ENCODE peak calls at places on chromosomes 13 and 19, in six cellular contexts. R, D, S, Y, B and H are unnamed samples.

GRCh38 chr19:10093295-10094186 is 7.4 kb downstream of the SHFL start:
- DNase-seq in B (no peak), Y (no peak), R (no peak), S (no peak), D (no peak), H (peak)

GRCh38 chr13:23678768-23679167 is 108.6 kb downstream of the TNFRSF19 start:
- DNase-seq in R (no peak), Y (no peak), D (no peak), S (no peak), B (no peak), H (no peak)

GRCh38 chr13:91375119-91375729 is 23.2 kb upstream of the GPC5 start:
- DNase-seq in D (no peak), R (peak), S (no peak), Y (peak), B (no peak), H (peak)

GRCh38 chr13:41915096-41915495 is 45.8 kb downstream of the VWA8 start:
- DNase-seq in S (no peak), B (no peak), Y (peak), R (peak), D (no peak), H (no peak)

GRCh38 chr19:55251296-55252081 is 7.3 kb downstream of the PPP6R1 start:
- DNase-seq in B (no peak), Y (peak), D (no peak), R (peak), S (no peak), H (no peak)

GRCh38 chr13:85236431-85236830 is 562.8 kb downstream of the SLITRK6 start:
- DNase-seq in Y (no peak), D (no peak), S (no peak), R (peak), B (no peak), H (no peak)

GRCh38 chr13:21322988-21323387 is 136.1 kb downstream of the ZDHHC20 start:
- DNase-seq in Y (no peak), B (no peak), D (no peak), S (no peak), R (no peak), H (no peak)

GRCh38 chr13:95067303-95067702 is 233.9 kb downstream of the ABCC4 start:
- DNase-seq in D (no peak), S (no peak), Y (peak), B (no peak), R (peak), H (no peak)

GRCh38 chr19:42198676-42199439 is 18.6 kb downstream of the DEDD2 start:
- DNase-seq in B (no peak), S (peak), R (no peak), Y (no peak), D (no peak), H (peak)

GRCh38 chr19:2173841-2174577 is 10.3 kb downstream of the DOT1L start:
- DNase-seq in B (no peak), Y (no peak), S (no peak), R (no peak), D (no peak), H (no peak)

GRCh38 chr13:76210262-76210661 is 574.1 kb downstream of the LMO7 start:
- DNase-seq in S (no peak), Y (peak), D (no peak), B (no peak), R (no peak), H (no peak)

GRCh38 chr19:3025516-3025890 is 3.6 kb downstream of the TLE2 start:
- DNase-seq in Y (no peak), S (no peak), B (no peak), R (no peak), D (no peak), H (no peak)

GRCh38 chr13:66751691-66752090 is 478.4 kb downstream of the PCDH9 start:
- DNase-seq in D (no peak), B (no peak), R (no peak), Y (peak), S (no peak), H (no peak)

GRCh38 chr19:49200238-49200862 is 42.8 kb downstream of the TRPM4 start:
- DNase-seq in R (no peak), Y (no peak), S (peak), B (no peak), D (no peak), H (peak)

GRCh38 chr13:28429685-28430290 is 65.1 kb downstream of the FLT1 start:
- DNase-seq in D (peak), B (no peak), S (peak), R (peak), Y (peak), H (peak)

GRCh38 chr19:50358483-50359431 is 6.7 kb downstream of the NAPSA start:
- DNase-seq in Y (no peak), S (no peak), R (peak), D (no peak), B (no peak), H (no peak)

GRCh38 chr13:72004975-72005374 is 138.0 kb upstream of the DACH1 start:
- DNase-seq in D (no peak), R (no peak), S (no peak), Y (no peak), B (peak), H (no peak)

GRCh38 chr13:42272115-42272756 is at the start of gene AKAP11:
- DNase-seq in B (no peak), D (no peak), R (peak), S (no peak), Y (peak), H (peak)

GRCh38 chr13:96003304-96003703 is 49.9 kb downstream of the UGGT2 start:
- DNase-seq in Y (peak), D (no peak), B (no peak), S (no peak), R (no peak), H (peak)

DNA sequence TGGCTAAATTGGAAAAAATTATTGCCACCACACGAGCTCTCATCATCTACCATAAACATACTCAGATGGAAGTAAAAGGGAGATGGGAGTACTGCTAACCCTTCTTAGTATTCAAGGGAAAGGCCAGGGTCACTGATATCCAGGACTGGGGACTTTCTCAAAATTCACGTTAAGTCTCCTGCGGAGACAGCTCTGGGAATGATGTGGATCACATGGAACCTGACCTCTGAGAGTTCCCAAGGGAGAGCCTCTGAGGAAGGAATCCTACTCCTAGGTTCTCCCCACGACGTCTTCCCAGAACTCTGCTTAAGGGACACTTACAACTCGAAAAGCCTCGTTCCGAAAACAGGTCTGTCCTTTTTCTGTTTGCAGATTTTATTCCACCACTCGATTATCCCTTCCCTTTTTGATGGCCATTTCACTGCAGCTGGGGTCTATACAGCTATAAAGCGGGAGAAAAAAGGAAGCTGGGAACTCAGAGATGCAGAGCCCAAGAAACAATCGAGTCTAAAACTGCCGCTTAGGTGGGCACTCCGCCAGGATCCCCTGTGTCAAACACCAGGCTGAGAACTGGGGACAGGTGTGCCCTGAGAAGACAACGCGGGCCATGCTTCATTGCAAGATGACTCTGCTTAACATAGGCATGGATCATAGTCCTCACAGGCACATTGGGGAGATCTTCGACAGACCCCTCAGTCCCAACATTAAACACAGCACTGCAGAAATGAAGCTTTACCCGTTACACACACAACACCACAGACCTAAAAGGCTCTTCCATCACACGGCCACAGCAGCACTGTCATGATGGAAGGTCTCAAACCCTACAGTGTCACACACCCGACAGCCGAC is 823 bp upstream of the ZNF567 start:
- DNase-seq in B (no peak), D (no peak), S (no peak), R (peak), Y (peak), H (peak)
- H3K23ac ChIP-seq in B (peak), D (no peak), S (no peak), R (peak), Y (no peak), H (no peak)

GRCh38 chr19:33767898-33768413 is 28.7 kb upstream of the KCTD15 start:
- DNase-seq in Y (peak), D (peak), R (peak), B (peak), S (peak), H (peak)
- H3K23ac ChIP-seq in Y (no peak), D (no peak), R (no peak), B (no peak), S (no peak), H (no peak)

GRCh38 chr19:9040131-9040530 is 29.9 kb upstream of the MUC16 start:
- DNase-seq in B (no peak), R (no peak), Y (no peak), D (no peak), S (no peak), H (no peak)

GRCh38 chr19:9037415-9038062 is 27.3 kb upstream of the MUC16 start:
- DNase-seq in B (no peak), D (no peak), Y (no peak), S (no peak), R (no peak), H (no peak)

GRCh38 chr19:9041023-9041422 is 30.8 kb upstream of the MUC16 start:
- DNase-seq in B (no peak), D (no peak), Y (no peak), S (no peak), R (no peak), H (no peak)

GRCh38 chr19:9043524-9043923 is 33.3 kb upstream of the MUC16 start:
- DNase-seq in S (no peak), B (no peak), R (no peak), D (no peak), Y (no peak), H (peak)

GRCh38 chr19:9039728-9040127 is 29.5 kb upstream of the MUC16 start:
- DNase-seq in S (no peak), D (no peak), Y (no peak), B (no peak), R (no peak), H (no peak)
- H3K23ac ChIP-seq in S (no peak), D (no peak), Y (no peak), B (no peak), R (no peak), H (no peak)

GRCh38 chr19:23262892-23263291 is 12.7 kb upstream of the ZNF724 start:
- DNase-seq in D (no peak), S (no peak), Y (no peak), B (no peak), R (no peak), H (no peak)
- H3K23ac ChIP-seq in D (no peak), S (no peak), Y (no peak), B (no peak), R (no peak), H (no peak)

DNA sequence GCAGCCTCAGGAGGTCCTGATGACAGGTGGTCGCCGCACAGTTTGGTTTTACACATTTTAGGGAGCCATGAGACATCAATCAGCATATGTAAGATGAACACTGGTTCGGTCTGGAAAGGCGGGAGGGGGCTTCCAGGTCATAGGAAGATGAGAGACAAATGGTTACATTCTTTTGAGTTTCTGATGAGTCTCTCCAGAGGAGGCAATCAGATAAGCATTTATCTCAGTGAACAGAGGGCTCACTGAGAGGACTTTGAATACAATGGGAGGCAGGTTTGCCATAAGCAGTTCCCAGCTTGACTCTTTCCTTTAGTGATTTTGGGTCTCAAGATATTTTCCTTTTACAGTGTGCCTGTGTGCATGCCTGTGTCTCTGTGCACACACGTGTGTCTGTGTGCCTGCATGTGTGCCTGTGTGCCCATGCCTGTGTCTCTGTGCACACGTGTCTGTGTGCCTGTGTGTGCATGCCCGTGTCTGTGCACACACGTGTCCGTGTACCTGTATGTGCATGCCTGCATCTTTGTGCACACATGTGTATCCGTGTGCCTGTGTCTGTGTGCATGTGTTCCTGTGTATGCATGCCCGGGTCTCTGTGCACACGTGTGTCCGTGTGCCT is 35.5 kb upstream of the TMEM255B start:
- DNase-seq in S (no peak), R (no peak), Y (no peak), B (no peak), D (no peak), H (peak)
- H3K23ac ChIP-seq in S (no peak), R (no peak), Y (no peak), B (no peak), D (no peak), H (no peak)

GRCh38 chr19:18503971-18504885 is 17.6 kb downstream of the ELL start:
- DNase-seq in S (no peak), B (no peak), Y (no peak), R (no peak), D (no peak), H (no peak)
- H3K23ac ChIP-seq in S (no peak), B (peak), Y (no peak), R (no peak), D (no peak), H (no peak)

GRCh38 chr19:35395762-35396199 is 24.9 kb downstream of the GPR42 start:
- DNase-seq in Y (peak), B (no peak), D (no peak), R (no peak), S (peak), H (no peak)

GRCh38 chr19:35397064-35397463 is 26.2 kb downstream of the GPR42 start:
- DNase-seq in R (no peak), S (no peak), Y (no peak), B (no peak), D (no peak), H (no peak)

GRCh38 chr19:35396240-35396885 is 25.5 kb downstream of the GPR42 start:
- DNase-seq in S (no peak), B (no peak), R (no peak), D (no peak), Y (no peak), H (no peak)

GRCh38 chr19:35389192-35389861 is 18.5 kb downstream of the GPR42 start:
- DNase-seq in S (no peak), B (no peak), Y (no peak), R (no peak), D (no peak), H (no peak)

DNA sequence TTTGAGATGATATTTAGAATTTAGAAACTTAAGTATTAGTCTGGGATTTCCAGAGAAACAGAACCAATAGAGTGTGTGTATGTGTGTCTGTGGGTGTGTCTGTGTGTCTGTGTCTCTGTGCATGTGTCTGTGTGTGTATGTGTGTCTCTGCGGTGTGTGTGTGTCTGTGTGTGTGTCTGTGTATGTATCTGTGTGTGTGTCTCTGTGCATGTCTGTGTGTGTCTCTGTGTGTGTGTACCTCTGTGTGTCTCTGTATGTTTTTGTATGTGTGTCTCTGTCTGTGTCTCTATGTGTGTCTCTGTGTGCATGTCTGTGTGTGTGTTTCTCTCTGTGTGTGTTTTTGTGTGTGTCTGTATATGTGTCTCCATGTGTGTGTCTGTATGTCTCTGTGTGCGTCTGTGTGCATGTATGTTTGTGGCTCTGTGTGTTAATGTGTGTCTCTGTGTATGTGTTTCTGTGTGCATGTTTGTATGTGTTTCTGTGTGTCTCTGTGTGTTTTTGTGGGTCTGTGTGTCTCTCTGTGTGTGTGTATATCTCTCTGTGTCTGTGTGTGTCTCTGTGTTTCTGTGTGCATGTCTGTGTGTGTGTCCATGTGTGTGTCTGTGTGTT is 22.0 kb downstream of the GPR42 start:
- DNase-seq in Y (no peak), S (no peak), D (no peak), R (no peak), B (no peak), H (no peak)
- H3K23ac ChIP-seq in Y (no peak), S (no peak), D (no peak), R (no peak), B (no peak), H (no peak)